ENCODE peak calls at places on chromosomes 5 and 9, in ten cellular contexts. X is stimulated activated naive B cell treated with anti-CD40 and anti-IgM and Interleukin-4, amounts not matched to agents 10 μg/mL and 1 μg/mL and 100 μg/mL, for 72 hours; Q is NCI-H226; F is upper lobe of right lung; A is GM04503; T is Daoy; Y is IMR-90; C is osteocyte; G is endothelial cell of umbilical vein; D is HCT116. L is an unnamed sample.

GRCh38 chr5:104016650-104017049 is 454.1 kb upstream of the NUDT12 start:
- DNase-seq in X (no peak), Q (peak; percentile 79), F (no peak), A (peak; percentile 9), T (no peak), Y (peak; percentile 72), C (no peak), G (no peak), D (no peak), L (no peak)

GRCh38 chr5:149404746-149405549 is 25.9 kb upstream of the IL17B start:
- DNase-seq in X (no peak), Q (no peak), F (no peak), A (peak; percentile 83), T (peak; percentile 93), Y (peak; percentile 95), C (no peak), G (no peak), D (no peak), L (no peak)

GRCh38 chr5:108858959-108859358 is 111.3 kb downstream of the FER start:
- DNase-seq in X (no peak), Q (peak; percentile 10), F (no peak), A (peak; percentile 2), T (no peak), Y (peak; percentile 44), C (no peak), G (peak; percentile 2), D (no peak), L (no peak)

GRCh38 chr5:168434746-168435321 is 51.4 kb upstream of the RARS1 start:
- DNase-seq in X (no peak), Q (peak; percentile 32), F (no peak), A (peak; percentile 13), T (peak; percentile 32), Y (peak; percentile 73), C (no peak), G (no peak), D (no peak), L (no peak)

GRCh38 chr5:78819707-78820106 is 165.4 kb downstream of the ARSB start:
- DNase-seq in X (no peak), Q (no peak), F (no peak), A (no peak), T (no peak), Y (no peak), C (no peak), G (no peak), D (no peak), L (no peak)

GRCh38 chr5:69334793-69335268 is 2.2 kb upstream of the CCDC125 start:
- DNase-seq in X (peak; percentile 51), Q (peak; percentile 57), F (peak; percentile 95), A (no peak), T (peak; percentile 81), Y (peak; percentile 76), C (peak; percentile 94), G (peak; percentile 69), D (peak; percentile 57), L (no peak)

GRCh38 chr9:37903581-37903830 is 421 bp downstream of the SLC25A51 start:
- DNase-seq in X (no peak), Q (no peak), F (no peak), A (no peak), T (no peak), Y (no peak), C (peak; percentile 87), G (no peak), D (no peak), L (no peak)

GRCh38 chr5:127068771-127069330 is 4.5 kb downstream of the C5orf63 start:
- DNase-seq in X (no peak), Q (peak; percentile 47), F (no peak), A (peak; percentile 11), T (peak; percentile 37), Y (peak; percentile 47), C (no peak), G (peak; percentile 67), D (no peak), L (peak; percentile 22)

GRCh38 chr5:134176523-134177196 is at the start of gene SKP1:
- DNase-seq in X (peak; percentile 85), Q (peak; percentile 63), F (peak; percentile 93), A (peak; percentile 25), T (peak; percentile 88), Y (peak; percentile 71), C (peak; percentile 95), G (peak; percentile 86), D (peak; percentile 59), L (peak; percentile 44)

GRCh38 chr9:131727795-131728545 is 11.9 kb downstream of the RAPGEF1 start:
- DNase-seq in X (no peak), Q (no peak), F (no peak), A (no peak), T (no peak), Y (no peak), C (no peak), G (peak; percentile 30), D (no peak), L (no peak)

GRCh38 chr5:113267361-113267900 is 167.4 kb downstream of the TSSK1B start:
- DNase-seq in X (no peak), Q (no peak), F (no peak), A (no peak), T (no peak), Y (no peak), C (no peak), G (no peak), D (no peak), L (no peak)

GRCh38 chr5:59180515-59180914 is 597.6 kb downstream of the RAB3C start:
- DNase-seq in X (no peak), Q (no peak), F (no peak), A (no peak), T (no peak), Y (no peak), C (no peak), G (no peak), D (no peak), L (no peak)

GRCh38 chr9:25702536-25702935 is 24.3 kb upstream of the TUSC1 start:
- DNase-seq in X (no peak), Q (no peak), F (no peak), A (no peak), T (no peak), Y (peak; percentile 35), C (no peak), G (no peak), D (no peak), L (no peak)

GRCh38 chr9:33814816-33815215 is 2.1 kb upstream of the UBE2R2 start:
- DNase-seq in X (no peak), Q (no peak), F (no peak), A (no peak), T (no peak), Y (no peak), C (no peak), G (peak; percentile 86), D (no peak), L (no peak)

GRCh38 chr9:108784998-108785397 is 70.8 kb downstream of the ACTL7B start:
- DNase-seq in X (no peak), Q (peak; percentile 81), F (no peak), A (peak; percentile 70), T (peak; percentile 33), Y (no peak), C (no peak), G (no peak), D (no peak), L (no peak)

GRCh38 chr5:410911-411517 is 32.0 kb upstream of the EXOC3 start:
- DNase-seq in X (no peak), Q (no peak), F (no peak), A (no peak), T (no peak), Y (peak; percentile 58), C (no peak), G (no peak), D (no peak), L (no peak)

GRCh38 chr5:163978897-163979296 is 473.5 kb downstream of the MAT2B start:
- DNase-seq in X (no peak), Q (no peak), F (no peak), A (no peak), T (no peak), Y (no peak), C (no peak), G (no peak), D (no peak), L (no peak)

GRCh38 chr5:54874337-54875021 is 110.9 kb downstream of the ESM1 start:
- DNase-seq in X (no peak), Q (peak; percentile 71), F (no peak), A (no peak), T (peak; percentile 13), Y (peak; percentile 57), C (no peak), G (peak; percentile 92), D (no peak), L (peak; percentile 57)

GRCh38 chr5:79754865-79755555 is 65.4 kb downstream of the CMYA5 start:
- DNase-seq in X (no peak), Q (no peak), F (no peak), A (no peak), T (no peak), Y (no peak), C (no peak), G (no peak), D (no peak), L (no peak)

GRCh38 chr5:180047667-180048066 is 23.9 kb downstream of the RNF130 start:
- DNase-seq in X (no peak), Q (no peak), F (peak; percentile 77), A (no peak), T (no peak), Y (no peak), C (no peak), G (peak; percentile 40), D (no peak), L (no peak)

GRCh38 chr5:95727764-95728191 is 3.4 kb upstream of the RHOBTB3 start:
- DNase-seq in X (no peak), Q (no peak), F (no peak), A (no peak), T (no peak), Y (no peak), C (no peak), G (no peak), D (no peak), L (no peak)

GRCh38 chr9:133489253-133490190 is 10.6 kb upstream of the SLC2A6 start:
- DNase-seq in X (no peak), Q (no peak), F (peak; percentile 48), A (no peak), T (peak; percentile 56), Y (peak; percentile 38), C (no peak), G (no peak), D (no peak), L (no peak)

GRCh38 chr9:81477669-81478068 is 211.7 kb downstream of the TLE1 start:
- DNase-seq in X (no peak), Q (no peak), F (no peak), A (peak; percentile 58), T (no peak), Y (no peak), C (no peak), G (no peak), D (no peak), L (no peak)

GRCh38 chr5:149382517-149383220 is 3.6 kb upstream of the IL17B start:
- DNase-seq in X (no peak), Q (no peak), F (peak; percentile 34), A (no peak), T (no peak), Y (no peak), C (no peak), G (no peak), D (no peak), L (no peak)

GRCh38 chr9:36401179-36401740 is 1.2 kb upstream of the RNF38 start:
- DNase-seq in X (no peak), Q (no peak), F (no peak), A (no peak), T (no peak), Y (peak; percentile 61), C (no peak), G (peak; percentile 82), D (peak; percentile 44), L (no peak)